ENCODE peak calls at places on chromosome 3, in five cellular contexts. I is Karpas-422, L is SK-N-SH, K is PC-9, R is GM23248. O is an unnamed sample. For H3K9me2, the result is how much of the 10 kb centered on the place peaks cover.

GRCh38 chr3:42037318-42037945 is 53.7 kb upstream of the TRAK1 start:
- DNase-seq in K (no peak), I (no peak), L (no peak), R (no peak), O (no peak)

GRCh38 chr3:160778480-160778879 is 22.4 kb downstream of the PPM1L start:
- DNase-seq in R (no peak), K (no peak), L (no peak), I (no peak), O (no peak)

GRCh38 chr3:71254658-71255057 is 328.9 kb downstream of the FOXP1 start:
- DNase-seq in R (peak), I (no peak), K (no peak), L (no peak), O (no peak)

GRCh38 chr3:195013411-195013810 is 257.5 kb downstream of the XXYLT1 start:
- DNase-seq in R (no peak), K (no peak), L (no peak), I (no peak), O (no peak)

GRCh38 chr3:106965286-106965685 is 412.0 kb upstream of the CCDC54 start:
- DNase-seq in I (no peak), L (no peak), K (no peak), R (no peak), O (no peak)

GRCh38 chr3:13785853-13786455 is 93.9 kb downstream of the WNT7A start:
- DNase-seq in L (no peak), K (no peak), I (no peak), R (no peak), O (no peak)

GRCh38 chr3:40765884-40766283 is 241.1 kb downstream of the ZNF621 start:
- DNase-seq in K (no peak), L (no peak), I (no peak), R (peak), O (no peak)

GRCh38 chr3:149085828-149086231 is 503 bp downstream of the HLTF start:
- DNase-seq in I (peak), L (no peak), R (peak), K (no peak), O (peak)

GRCh38 chr3:184732133-184732532 is 20.3 kb upstream of the MAGEF1 start:
- DNase-seq in I (no peak), L (no peak), R (no peak), K (no peak), O (no peak)

GRCh38 chr3:52388933-52389332 is 56.0 kb downstream of the SEMA3G start:
- DNase-seq in R (no peak), K (no peak), L (no peak), I (peak), O (peak)

GRCh38 chr3:184229424-184230080 is at the start of gene VWA5B2:
- DNase-seq in L (peak), K (peak), R (peak), I (peak), O (peak)

GRCh38 chr3:126167550-126167949 is 12.8 kb downstream of the ALDH1L1 start:
- DNase-seq in K (no peak), I (no peak), L (no peak), R (no peak), O (no peak)

GRCh38 chr3:114380233-114380645 is 86.4 kb downstream of the TIGIT start:
- DNase-seq in R (peak), I (no peak), L (no peak), K (no peak), O (no peak)

GRCh38 chr3:24407980-24408460 is 86.6 kb downstream of the THRB start:
- DNase-seq in R (no peak), I (no peak), K (no peak), L (no peak), O (no peak)

GRCh38 chr3:71288269-71288930 is 295.1 kb downstream of the FOXP1 start:
- DNase-seq in K (no peak), I (no peak), L (no peak), R (peak), O (no peak)

GRCh38 chr3:31974454-31974853 is 6.6 kb downstream of the OSBPL10 start:
- DNase-seq in I (peak), L (no peak), R (no peak), K (no peak), O (no peak)

GRCh38 chr3:117660941-117661635 is 951.5 kb downstream of the TUSC7 start:
- DNase-seq in I (no peak), R (peak), K (no peak), L (no peak), O (peak)

GRCh38 chr3:174955513-174956001 is 96.4 kb downstream of the NAALADL2 start:
- DNase-seq in R (peak), K (peak), I (no peak), L (no peak), O (no peak)

GRCh38 chr3:14640734-14641133 is 10.8 kb upstream of the CCDC174 start:
- DNase-seq in R (no peak), I (no peak), K (no peak), L (no peak), O (no peak)

GRCh38 chr3:108518895-108519294 is 8.5 kb upstream of the MYH15 start:
- DNase-seq in R (peak), L (no peak), I (no peak), K (no peak), O (no peak)

GRCh38 chr3:29335438-29335837 is 54.6 kb downstream of the RBMS3 start:
- DNase-seq in I (no peak), K (peak), L (peak), R (peak), O (peak)

GRCh38 chr3:53936347-53936746 is 44.7 kb upstream of the SELENOK start:
- DNase-seq in R (no peak), I (no peak), L (no peak), K (no peak), O (no peak)

GRCh38 chr3:184806567-184807271 is 5.2 kb upstream of the VPS8 start:
- DNase-seq in I (no peak), L (no peak), R (peak), K (no peak), O (no peak)

GRCh38 chr3:48364840-48365239 is 7.2 kb upstream of the FBXW12 start:
- DNase-seq in I (no peak), L (no peak), R (no peak), K (no peak), O (no peak)

GRCh38 chr3:107943860-107944543 is 146.8 kb downstream of the CD47 start:
- DNase-seq in I (no peak), R (peak), K (peak), L (no peak), O (no peak)

GRCh38 chr3:102979682-102980378 is 545.0 kb downstream of the ZPLD1 start:
- DNase-seq in K (peak), L (peak), R (peak), I (no peak), O (no peak)

GRCh38 chr3:43584043-43584826 is 37.6 kb downstream of the ANO10 start:
- DNase-seq in K (no peak), L (no peak), R (peak), I (no peak), O (no peak)

GRCh38 chr3:23474580-23475357 is 271.6 kb downstream of the UBE2E2 start:
- DNase-seq in L (no peak), K (no peak), I (no peak), R (peak), O (no peak)

GRCh38 chr3:10983219-10983916 is 9.2 kb upstream of the SLC6A1 start:
- DNase-seq in L (peak), R (peak), K (peak), I (peak), O (peak)

GRCh38 chr3:17771177-17772048 is 29.0 kb upstream of the TBC1D5 start:
- DNase-seq in K (no peak), L (no peak), I (no peak), R (no peak), O (no peak)

GRCh38 chr3:195178124-195178910 is 92.6 kb downstream of the XXYLT1 start:
- DNase-seq in I (no peak), R (no peak), K (no peak), L (peak), O (no peak)

GRCh38 chr3:46061108-46061507 is 33.8 kb upstream of the XCR1 start:
- DNase-seq in K (no peak), I (no peak), R (no peak), L (no peak), O (no peak)

GRCh38 chr3:40086890-40087884 is 222.3 kb upstream of the EIF1B start:
- DNase-seq in K (no peak), I (no peak), L (no peak), R (peak), O (no peak)

GRCh38 chr3:114879059-114880031 is 267.7 kb downstream of the ZBTB20 start:
- DNase-seq in I (no peak), L (no peak), R (peak), K (no peak), O (no peak)

GRCh38 chr3:177106184-177106583 is 91.1 kb downstream of the TBL1XR1 start:
- DNase-seq in K (no peak), R (no peak), L (no peak), I (peak), O (no peak)

GRCh38 chr3:159234306-159234705 is 432.5 kb downstream of the MFSD1 start:
- DNase-seq in I (no peak), K (no peak), L (no peak), R (peak), O (no peak)

GRCh38 chr3:43257850-43258249 is 28.5 kb upstream of the SNRK start:
- DNase-seq in L (no peak), I (no peak), K (no peak), R (no peak), O (no peak)

GRCh38 chr3:23129817-23130216 is 73.3 kb upstream of the UBE2E2 start:
- DNase-seq in K (peak), R (no peak), L (no peak), I (no peak), O (no peak)

GRCh38 chr3:172404237-172404962 is 43.9 kb downstream of the GHSR start:
- DNase-seq in K (no peak), I (no peak), L (no peak), R (no peak), O (no peak)

GRCh38 chr3:16086690-16087089 is 87.8 kb upstream of the GALNT15 start:
- DNase-seq in K (no peak), I (no peak), L (no peak), R (no peak), O (peak)
- H3K9me2 ChIP-seq in K (under half), I (under half), L (under half), R (under half), O (under half)

GRCh38 chr3:37622999-37623883 is 238.4 kb upstream of the CTDSPL start:
- DNase-seq in K (no peak), L (no peak), R (no peak), I (no peak), O (no peak)
- H3K4me3 ChIP-seq in K (no peak), L (no peak), R (no peak), I (no peak), O (no peak)

GRCh38 chr3:128364808-128365360 is 101.8 kb downstream of the DNAJB8 start:
- DNase-seq in K (no peak), L (no peak), I (no peak), R (no peak), O (no peak)
- H3K9me2 ChIP-seq in K (under half), L (under half), I (under half), R (under half), O (under half)

DNA sequence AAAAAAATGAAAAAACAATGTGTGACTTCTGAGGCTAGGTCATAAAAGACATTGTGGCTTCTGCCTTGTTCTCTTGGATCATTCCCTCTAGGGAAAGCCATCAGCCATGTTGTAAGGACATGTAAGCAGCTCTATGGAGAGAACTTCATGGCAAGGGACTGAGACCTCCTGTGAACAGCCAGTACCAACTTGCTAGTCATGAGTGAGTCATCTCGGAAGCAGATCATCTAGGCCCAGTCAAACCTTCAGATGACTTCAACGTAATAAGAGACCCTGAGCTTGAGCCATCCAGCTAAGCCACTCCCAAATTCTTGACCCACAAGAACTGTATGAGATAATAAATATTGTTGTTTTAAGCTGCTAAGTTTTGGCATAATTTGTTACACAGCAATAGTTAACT is 4.9 kb downstream of the MON1A start:
- DNase-seq in L (no peak), I (no peak), K (peak), R (peak), O (no peak)
- H3K4me3 ChIP-seq in L (no peak), I (no peak), K (no peak), R (no peak), O (no peak)

GRCh38 chr3:21561472-21561871 is 189.5 kb downstream of the ZNF385D start:
- DNase-seq in L (no peak), K (no peak), R (no peak), I (no peak), O (no peak)
- H3K9me2 ChIP-seq in L (under half), K (under half), R (under half), I (under half), O (under half)

DNA sequence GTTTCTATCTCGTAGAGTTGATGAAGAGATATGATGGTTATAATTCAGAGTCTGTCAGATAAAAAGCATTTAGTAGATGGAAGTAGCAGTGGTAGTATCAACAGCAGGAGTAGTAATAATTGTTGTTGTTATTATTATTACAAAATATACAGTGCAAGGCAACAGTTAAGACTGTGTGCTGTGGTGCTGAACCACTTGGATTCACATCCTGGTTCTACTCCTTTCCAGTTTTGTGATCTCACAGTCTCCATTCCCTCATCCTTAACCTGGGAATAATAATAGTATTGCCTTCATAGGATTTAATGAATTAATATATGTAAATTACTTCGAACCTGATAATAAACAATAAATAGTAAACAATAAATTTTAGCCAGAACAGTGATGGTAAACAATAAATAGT is 37.1 kb upstream of the TSC22D2 start:
- DNase-seq in L (no peak), I (no peak), K (no peak), R (peak), O (no peak)
- H3K4me3 ChIP-seq in L (peak), I (no peak), K (peak), R (peak), O (no peak)

DNA sequence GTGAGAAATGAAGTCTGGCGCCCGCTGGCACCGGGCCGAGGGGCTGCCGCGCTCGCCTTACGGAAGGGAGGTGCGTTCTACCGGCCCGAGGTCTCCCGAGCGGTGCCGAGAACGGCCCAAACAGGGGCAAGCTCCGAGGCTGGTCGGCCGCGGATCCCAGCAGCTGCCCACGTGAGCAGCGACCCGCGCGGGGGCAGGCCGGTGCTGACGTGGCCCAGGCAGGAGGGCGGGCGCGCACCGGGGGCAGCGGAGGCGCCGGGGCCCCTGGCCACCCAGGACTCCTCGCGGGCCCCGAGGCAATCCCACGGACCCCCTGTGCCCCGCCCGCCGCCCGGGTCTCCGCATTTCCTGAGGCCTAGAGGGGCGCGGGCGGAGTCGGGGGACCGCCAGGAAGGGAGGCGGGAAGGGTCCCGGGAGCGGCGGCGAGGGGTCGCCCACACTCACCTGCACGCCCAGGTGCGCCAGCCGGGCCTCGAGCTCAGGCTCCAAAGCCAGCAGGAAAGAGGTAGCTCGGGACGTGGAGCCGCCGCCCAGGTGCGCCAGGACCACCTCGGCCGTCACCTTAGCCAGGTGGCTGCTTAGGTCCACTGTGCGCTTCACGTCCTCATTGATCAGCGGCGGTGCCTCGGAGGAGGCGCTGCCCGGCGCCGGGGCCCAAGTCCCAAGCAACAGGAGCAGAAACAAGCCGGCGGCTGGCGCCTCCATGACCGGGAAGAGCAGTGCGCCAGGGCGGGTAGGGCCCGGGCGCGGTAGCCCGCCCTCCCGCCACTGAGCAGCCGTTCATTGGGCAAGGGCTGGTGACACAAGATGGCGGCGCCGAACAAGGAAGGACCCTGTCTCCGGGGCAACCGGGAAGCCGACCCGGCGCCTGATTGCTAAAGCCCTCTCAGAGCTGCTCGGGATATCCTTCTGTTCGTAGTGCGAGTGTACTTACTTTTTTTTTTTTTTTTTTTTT is at the start of gene RPN1:
- DNase-seq in L (peak), K (peak), R (peak), I (peak), O (peak)
- H3K9me2 ChIP-seq in L (under half), K (under half), R (under half), I (under half), O (under half)

DNA sequence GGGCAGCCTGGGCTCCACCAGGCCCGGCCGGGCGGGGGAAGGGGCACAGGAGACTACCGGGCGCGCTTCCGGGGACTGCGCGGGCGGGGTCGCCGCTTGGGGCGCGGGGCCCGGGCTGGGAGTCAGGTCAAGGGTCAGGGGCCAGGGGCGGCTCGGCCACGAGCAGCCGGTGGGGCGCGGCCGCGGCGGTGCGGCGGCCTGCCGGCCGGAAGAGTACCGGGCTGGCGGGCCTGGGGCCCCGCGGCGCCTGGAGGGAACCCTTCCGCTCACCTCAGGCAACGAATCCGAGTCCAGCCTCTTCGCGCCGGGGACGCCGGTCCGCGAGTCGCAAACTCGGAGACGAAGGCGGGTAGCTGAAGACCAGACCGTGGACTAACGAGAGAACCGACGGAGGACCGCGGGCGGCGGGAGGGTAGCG is 217 bp downstream of the RHOA start:
- DNase-seq in I (no peak), L (peak), K (peak), R (no peak), O (peak)
- H3K4me3 ChIP-seq in I (peak), L (peak), K (peak), R (peak), O (peak)